ENCODE peak calls at places on chromosome 11, in seven cellular contexts. A is OCI-LY7, G is GM23338, P is PC-3, N is hepatocyte, V is GM23248, U is MM.1S. C is an unnamed sample.
A peak's percentile ranks its signal among the peaks of the same experiment; 100 is the strongest.

GRCh38 chr11:119907934-119908760 is 179.1 kb upstream of the NECTIN1 start:
- DNase-seq in G (no peak), N (no peak), P (no peak), V (no peak), A (no peak), U (no peak), C (no peak)

GRCh38 chr11:74011360-74012071 is 2.6 kb upstream of the UCP3 start:
- DNase-seq in N (no peak), U (no peak), A (no peak), G (no peak), P (no peak), V (peak; percentile 55), C (no peak)

GRCh38 chr11:126375726-126376125 is 20.2 kb downstream of the ST3GAL4 start:
- DNase-seq in U (no peak), P (peak; percentile 71), V (no peak), A (no peak), G (no peak), N (no peak), C (no peak)

GRCh38 chr11:120773501-120774031 is 250.3 kb upstream of the TBCEL start:
- DNase-seq in G (no peak), U (peak; percentile 18), A (peak; percentile 4), N (peak; percentile 28), V (peak; percentile 48), P (peak; percentile 63), C (no peak)

GRCh38 chr11:10050561-10050960 is 243.5 kb downstream of the SBF2 start:
- DNase-seq in N (peak; percentile 21), P (peak; percentile 85), U (no peak), G (no peak), A (no peak), V (peak; percentile 34), C (no peak)

GRCh38 chr11:11764428-11764803 is 77.4 kb upstream of the USP47 start:
- DNase-seq in U (no peak), V (no peak), G (no peak), N (no peak), P (no peak), A (no peak), C (no peak)

GRCh38 chr11:71418643-71419042 is 29.6 kb downstream of the DHCR7 start:
- DNase-seq in A (peak; percentile 78), V (no peak), U (no peak), G (no peak), N (no peak), P (no peak), C (no peak)

GRCh38 chr11:118834428-118835028 is 43.6 kb upstream of the DDX6 start:
- DNase-seq in N (no peak), U (peak; percentile 48), A (no peak), P (no peak), V (peak; percentile 45), G (no peak), C (no peak)

GRCh38 chr11:10038916-10039315 is 255.1 kb downstream of the SBF2 start:
- DNase-seq in V (peak; percentile 23), P (no peak), G (no peak), N (no peak), A (no peak), U (no peak), C (no peak)

GRCh38 chr11:95764267-95764898 is 25.2 kb downstream of the FAM76B start:
- DNase-seq in V (peak; percentile 84), A (peak; percentile 67), G (peak; percentile 77), U (peak; percentile 72), P (peak; percentile 76), N (peak; percentile 74), C (peak; percentile 27)

GRCh38 chr11:44104472-44105294 is 9.2 kb downstream of the EXT2 start:
- DNase-seq in P (peak; percentile 4), V (no peak), A (no peak), N (no peak), U (no peak), G (peak; percentile 70), C (no peak)

GRCh38 chr11:33620423-33621120 is 80.1 kb downstream of the C11orf91 start:
- DNase-seq in G (no peak), P (peak; percentile 28), N (no peak), V (peak; percentile 71), U (no peak), A (no peak), C (no peak)

GRCh38 chr11:61778357-61778886 is 14.0 kb downstream of the TMEM258 start:
- DNase-seq in P (no peak), N (no peak), V (no peak), U (no peak), G (no peak), A (no peak), C (no peak)

GRCh38 chr11:122754553-122755322 is 83.6 kb upstream of the CRTAM start:
- DNase-seq in G (peak; percentile 73), P (peak; percentile 63), A (peak; percentile 82), N (no peak), U (peak; percentile 25), V (peak; percentile 47), C (peak; percentile 10)

GRCh38 chr11:35364101-35364780 is 55.1 kb downstream of the SLC1A2 start:
- DNase-seq in P (peak; percentile 87), A (no peak), U (no peak), V (peak; percentile 97), N (peak; percentile 51), G (no peak), C (peak; percentile 29)

GRCh38 chr11:100546714-100547113 is 140.4 kb upstream of the ARHGAP42 start:
- DNase-seq in V (peak; percentile 6), G (no peak), N (peak; percentile 73), A (no peak), P (peak; percentile 95), U (no peak), C (peak; percentile 21)

GRCh38 chr11:62508336-62509058 is 38.1 kb downstream of the AHNAK start:
- DNase-seq in A (peak; percentile 40), U (peak; percentile 38), P (peak; percentile 85), G (peak; percentile 92), V (peak; percentile 91), N (peak; percentile 89), C (peak; percentile 39)

GRCh38 chr11:92707665-92708064 is 261.8 kb upstream of the MTNR1B start:
- DNase-seq in U (no peak), P (no peak), G (no peak), V (no peak), A (no peak), N (no peak), C (no peak)

GRCh38 chr11:126145954-126146353 is 65.5 kb downstream of the RPUSD4 start:
- DNase-seq in G (no peak), A (no peak), N (no peak), V (no peak), U (no peak), P (no peak), C (no peak)

GRCh38 chr11:109480251-109480650 is 58.3 kb downstream of the C11orf87 start:
- DNase-seq in V (no peak), N (no peak), A (no peak), P (no peak), U (no peak), G (peak; percentile 23), C (no peak)

DNA sequence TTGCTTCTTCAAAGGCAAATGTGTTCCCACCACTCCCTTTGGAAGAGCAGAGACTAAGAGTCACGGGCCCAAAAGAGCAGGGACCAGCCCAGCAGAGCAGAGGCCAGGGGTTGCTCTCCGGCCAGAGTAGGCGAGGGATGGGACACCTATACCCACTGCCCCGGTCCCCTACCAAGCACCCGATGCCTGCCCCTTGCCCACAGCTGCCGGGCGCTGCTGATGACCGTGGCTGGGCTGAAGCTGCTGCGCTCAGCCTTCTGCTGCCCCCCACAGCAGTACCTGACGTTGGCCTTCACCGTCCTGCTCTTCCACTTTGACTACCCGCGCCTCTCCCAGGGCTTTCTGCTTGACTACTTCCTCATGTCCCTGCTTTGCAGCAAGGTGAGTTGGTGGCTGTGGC is 10.7 kb upstream of the SIPA1 start:
- DNase-seq in A (no peak), V (no peak), U (no peak), G (no peak), P (no peak), N (no peak), C (no peak)
- H3K9me2 ChIP-seq in A (no peaks in the 10 kb centered on the region), V (no peaks in the 10 kb centered on the region), U (no peaks in the 10 kb centered on the region), G (no peaks in the 10 kb centered on the region), P (no peaks in the 10 kb centered on the region), N (no peaks in the 10 kb centered on the region), C (no peaks in the 10 kb centered on the region)

DNA sequence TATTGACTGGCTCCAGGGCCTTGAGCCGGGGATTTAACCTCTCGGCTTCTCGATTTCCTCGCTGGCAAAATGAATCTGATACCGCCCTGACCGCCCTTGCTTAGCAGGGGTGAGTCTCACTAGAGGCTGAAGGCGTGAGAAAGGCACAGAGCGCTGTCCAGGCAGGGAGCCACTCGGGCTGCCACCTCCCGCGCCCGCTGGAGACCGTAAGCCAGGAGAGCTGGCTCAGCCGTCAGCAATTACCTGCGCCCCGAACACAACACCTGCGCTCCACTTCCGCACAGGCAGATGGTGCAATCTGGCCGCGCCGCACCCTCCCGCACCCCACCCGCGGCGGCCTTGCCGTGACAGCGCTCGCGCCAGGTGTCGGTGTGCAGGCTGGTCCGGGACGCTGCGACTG is 65.5 kb downstream of the BUD13 start:
- DNase-seq in V (no peak), G (peak; percentile 62), N (no peak), U (no peak), A (no peak), P (peak; percentile 27), C (no peak)
- H3K9me2 ChIP-seq in V (no peaks in the 10 kb centered on the region), G (peaks cover 3% of the 10 kb centered on the region), N (no peaks in the 10 kb centered on the region), U (no peaks in the 10 kb centered on the region), A (no peaks in the 10 kb centered on the region), P (no peaks in the 10 kb centered on the region), C (no peaks in the 10 kb centered on the region)

DNA sequence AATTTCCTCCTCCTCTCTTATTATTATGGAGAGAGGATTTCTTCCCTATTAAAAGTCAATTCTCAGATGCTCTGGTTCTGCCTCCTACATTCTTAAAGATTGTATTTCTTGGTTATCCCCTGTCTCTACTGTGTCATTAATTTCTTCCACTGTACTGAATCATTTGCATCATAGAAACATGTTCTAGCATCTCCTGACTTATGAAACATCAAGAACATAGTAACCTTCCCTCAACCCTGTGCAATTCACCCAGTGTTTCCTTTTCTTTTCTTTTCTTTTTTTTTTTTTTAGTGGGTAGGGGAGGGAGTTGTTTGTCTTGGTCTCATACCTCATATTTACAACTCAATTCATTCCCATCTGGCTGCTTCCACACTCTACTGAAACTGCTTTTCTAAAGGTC is 288.0 kb upstream of the PLET1 start:
- DNase-seq in U (no peak), V (no peak), A (no peak), P (no peak), N (no peak), G (no peak), C (no peak)
- H3K9me2 ChIP-seq in U (no peaks in the 10 kb centered on the region), V (no peaks in the 10 kb centered on the region), A (no peaks in the 10 kb centered on the region), P (no peaks in the 10 kb centered on the region), N (no peaks in the 10 kb centered on the region), G (peaks cover 11% of the 10 kb centered on the region), C (no peaks in the 10 kb centered on the region)

GRCh38 chr11:47887910-47888569 is 39.9 kb upstream of the NUP160 start:
- DNase-seq in P (no peak), U (no peak), G (no peak), N (no peak), V (no peak), A (no peak), C (no peak)
- H3K9me2 ChIP-seq in P (no peaks in the 10 kb centered on the region), U (no peaks in the 10 kb centered on the region), G (no peaks in the 10 kb centered on the region), N (no peaks in the 10 kb centered on the region), V (no peaks in the 10 kb centered on the region), A (no peaks in the 10 kb centered on the region), C (no peaks in the 10 kb centered on the region)

DNA sequence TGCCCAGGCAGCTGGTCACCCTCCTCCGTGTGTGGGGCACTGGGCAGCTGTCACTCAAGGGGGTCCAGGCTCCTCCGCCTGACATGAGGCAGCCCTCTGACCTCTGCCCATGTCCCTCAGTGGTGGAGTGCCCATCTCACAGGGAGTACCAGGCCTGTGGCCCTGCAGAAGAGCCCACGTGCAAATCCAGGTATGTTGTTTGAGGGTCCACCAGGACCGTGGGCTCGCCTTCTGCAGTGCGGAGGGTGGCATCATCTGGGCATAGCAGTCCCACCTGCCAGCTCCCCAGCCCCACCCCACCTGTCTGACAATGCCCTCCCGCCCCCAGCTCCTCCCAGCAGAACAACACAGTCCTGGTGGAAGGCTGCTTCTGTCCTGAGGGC is 30.5 kb downstream of the MUC2 start:
- DNase-seq in U (no peak), G (no peak), A (no peak), P (no peak), N (no peak), V (no peak), C (no peak)
- H3K9me2 ChIP-seq in U (no peaks in the 10 kb centered on the region), G (no peaks in the 10 kb centered on the region), A (no peaks in the 10 kb centered on the region), P (no peaks in the 10 kb centered on the region), N (no peaks in the 10 kb centered on the region), V (no peaks in the 10 kb centered on the region), C (no peaks in the 10 kb centered on the region)